ENCODE peak calls at places on chromosomes 7 and 10, in nine cellular contexts. V, N, P, Z, A, I, O, U and B are unnamed samples.

GRCh38 chr7:92159-92767 is 100.1 kb upstream of the FAM20C start:
- DNase-seq in V (no peak), N (no peak), P (no peak), Z (no peak), A (no peak), I (no peak), O (no peak), U (no peak), B (no peak)

GRCh38 chr10:74290703-74291102 is 139.7 kb downstream of the ADK start:
- DNase-seq in V (peak; percentile 80), N (no peak), P (no peak), Z (no peak), A (no peak), I (peak; percentile 29), O (peak; percentile 71), U (no peak), B (no peak)

GRCh38 chr7:133372337-133372736 is 119.5 kb downstream of the EXOC4 start:
- DNase-seq in V (no peak), N (no peak), P (no peak), Z (no peak), A (no peak), I (no peak), O (no peak), U (no peak), B (no peak)

GRCh38 chr7:97025983-97026704 is 1.5 kb upstream of the DLX5 start:
- DNase-seq in V (no peak), N (no peak), P (no peak), Z (no peak), A (no peak), I (no peak), O (peak; percentile 15), U (peak; percentile 48), B (no peak)

GRCh38 chr7:129652914-129653313 is 41.4 kb downstream of the NRF1 start:
- DNase-seq in V (no peak), N (no peak), P (no peak), Z (no peak), A (no peak), I (no peak), O (no peak), U (no peak), B (no peak)

GRCh38 chr7:88835147-88835728 is 39.7 kb upstream of the TEX47 start:
- DNase-seq in V (peak; percentile 26), N (peak; percentile 2), P (no peak), Z (no peak), A (no peak), I (no peak), O (peak; percentile 10), U (no peak), B (no peak)

GRCh38 chr10:16425449-16425848 is 11.4 kb upstream of the PTER start:
- DNase-seq in V (no peak), N (no peak), P (no peak), Z (no peak), A (no peak), I (no peak), O (no peak), U (no peak), B (no peak)

GRCh38 chr7:28102778-28103177 is 77.8 kb downstream of the JAZF1 start:
- DNase-seq in V (peak; percentile 69), N (no peak), P (no peak), Z (no peak), A (no peak), I (no peak), O (peak; percentile 55), U (no peak), B (no peak)

GRCh38 chr7:80385512-80385911 is 126.4 kb downstream of the GNAT3 start:
- DNase-seq in V (peak; percentile 61), N (no peak), P (no peak), Z (no peak), A (no peak), I (no peak), O (peak; percentile 58), U (no peak), B (no peak)

GRCh38 chr7:155860840-155861479 is 48.7 kb upstream of the SHH start:
- DNase-seq in V (peak; percentile 52), N (peak; percentile 28), P (no peak), Z (no peak), A (no peak), I (peak; percentile 3), O (peak; percentile 90), U (peak; percentile 65), B (no peak)

GRCh38 chr10:101538481-101538880 is 49.6 kb downstream of the POLL start:
- DNase-seq in V (no peak), N (no peak), P (no peak), Z (no peak), A (no peak), I (no peak), O (no peak), U (no peak), B (no peak)

GRCh38 chr10:48456361-48456804 is 148.5 kb downstream of the ARHGAP22 start:
- DNase-seq in V (no peak), N (no peak), P (no peak), Z (peak; percentile 64), A (no peak), I (no peak), O (peak; percentile 58), U (peak; percentile 32), B (no peak)

GRCh38 chr10:86036544-86036831 is 330.1 kb downstream of the GRID1 start:
- DNase-seq in V (no peak), N (no peak), P (no peak), Z (no peak), A (no peak), I (no peak), O (no peak), U (no peak), B (no peak)

GRCh38 chr10:102870221-102870620 is 951 bp downstream of the AS3MT start:
- DNase-seq in V (no peak), N (no peak), P (no peak), Z (no peak), A (no peak), I (no peak), O (no peak), U (no peak), B (no peak)

GRCh38 chr7:143505845-143506244 is 28.2 kb downstream of the TAS2R41 start:
- DNase-seq in V (no peak), N (no peak), P (no peak), Z (no peak), A (no peak), I (no peak), O (no peak), U (no peak), B (no peak)

GRCh38 chr7:143503261-143503660 is 25.6 kb downstream of the TAS2R41 start:
- DNase-seq in V (no peak), N (no peak), P (no peak), Z (no peak), A (no peak), I (no peak), O (no peak), U (no peak), B (no peak)

GRCh38 chr7:143507094-143507518 is 29.4 kb downstream of the TAS2R41 start:
- DNase-seq in V (no peak), N (no peak), P (no peak), Z (no peak), A (no peak), I (no peak), O (no peak), U (no peak), B (no peak)

GRCh38 chr7:143504215-143504936 is 26.7 kb downstream of the TAS2R41 start:
- DNase-seq in V (no peak), N (no peak), P (no peak), Z (no peak), A (no peak), I (no peak), O (no peak), U (no peak), B (no peak)

GRCh38 chr7:143504937-143505297 is 27.2 kb downstream of the TAS2R41 start:
- DNase-seq in V (no peak), N (no peak), P (no peak), Z (no peak), A (no peak), I (no peak), O (peak; percentile 18), U (no peak), B (no peak)
- TF ChIP-seq CTCF in V (no peak), N (peak; percentile 46), P (no peak), Z (no peak), A (no peak), I (no peak), O (no peak), U (no peak), B (no peak)

GRCh38 chr10:95225136-95225535 is 31.1 kb downstream of the ACSM6 start:
- DNase-seq in V (no peak), N (no peak), P (no peak), Z (no peak), A (no peak), I (no peak), O (no peak), U (no peak), B (no peak)
- TF ChIP-seq CTCF in V (peak; percentile 6), N (no peak), P (no peak), Z (no peak), A (no peak), I (no peak), O (no peak), U (no peak), B (no peak)

DNA sequence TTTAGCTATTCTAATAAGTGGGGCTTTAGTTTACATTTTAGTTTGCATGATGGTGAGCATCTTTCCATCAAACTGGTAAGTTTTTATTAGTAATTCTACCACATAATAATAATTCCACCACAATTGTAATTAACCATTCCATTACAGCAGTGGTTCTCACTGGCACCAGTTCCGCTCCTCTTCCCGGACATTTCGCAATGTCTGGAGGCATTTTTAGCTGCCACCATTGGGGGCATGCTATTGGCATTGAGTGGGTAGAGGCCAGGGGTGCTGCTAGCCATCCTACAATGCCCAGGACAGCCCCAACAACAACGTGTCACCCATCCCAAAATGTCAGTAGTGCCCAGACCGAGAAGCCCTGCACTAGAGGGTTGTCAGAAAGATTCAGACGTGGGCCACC is 31.4 kb downstream of the ADRB1 start:
- DNase-seq in V (no peak), N (no peak), P (no peak), Z (no peak), A (no peak), I (no peak), O (no peak), U (no peak), B (no peak)
- TF ChIP-seq CTCF in V (no peak), N (no peak), P (no peak), Z (no peak), A (no peak), I (no peak), O (no peak), U (no peak), B (no peak)

GRCh38 chr7:122887198-122887597 is 938 bp upstream of the CADPS2 start:
- DNase-seq in V (peak; percentile 79), N (no peak), P (peak; percentile 22), Z (peak; percentile 63), A (peak; percentile 46), I (peak; percentile 11), O (peak; percentile 69), U (peak; percentile 78), B (no peak)

GRCh38 chr7:122886357-122887081 is at the start of gene CADPS2:
- DNase-seq in V (peak; percentile 90), N (peak; percentile 56), P (peak; percentile 57), Z (peak; percentile 87), A (peak; percentile 85), I (peak; percentile 16), O (peak; percentile 91), U (peak; percentile 90), B (no peak)

GRCh38 chr7:122884186-122884585 is 2.1 kb downstream of the CADPS2 start:
- DNase-seq in V (no peak), N (no peak), P (no peak), Z (no peak), A (no peak), I (no peak), O (no peak), U (no peak), B (no peak)

GRCh38 chr7:122887848-122888247 is 1.6 kb upstream of the CADPS2 start:
- DNase-seq in V (no peak), N (no peak), P (no peak), Z (no peak), A (no peak), I (no peak), O (no peak), U (no peak), B (no peak)

GRCh38 chr7:122885583-122886356 is 490 bp downstream of the CADPS2 start:
- DNase-seq in V (peak; percentile 56), N (no peak), P (peak; percentile 32), Z (peak; percentile 31), A (peak; percentile 64), I (no peak), O (peak; percentile 51), U (peak; percentile 37), B (no peak)
- TF ChIP-seq CTCF in V (no peak), N (no peak), P (no peak), Z (no peak), A (no peak), I (no peak), O (peak; percentile 36), U (no peak), B (no peak)